ENCODE peak calls at places on chromosome 15, in four cellular contexts. One of them, this sample, is unnamed. For H3K4me1, the result is how much of the 10 kb centered on the place peaks cover.

GRCh38 chr15:72970965-72971746 is 81.1 kb upstream of the NEO1 start:
- DNase-seq in right cardiac atrium: no peak
- DNase-seq in naive thymus-derived CD4-positive, alpha-beta T cell: no peak
- DNase-seq in psoas muscle: no peak
- DNase-seq in this sample: no peak

GRCh38 chr15:52783929-52784798 is 6.0 kb downstream of the ONECUT1 start:
- DNase-seq in right cardiac atrium: peak
- DNase-seq in naive thymus-derived CD4-positive, alpha-beta T cell: no peak
- DNase-seq in psoas muscle: no peak
- DNase-seq in this sample: no peak

GRCh38 chr15:51401872-51402517 is 60.5 kb downstream of the GLDN start:
- DNase-seq in right cardiac atrium: peak
- DNase-seq in naive thymus-derived CD4-positive, alpha-beta T cell: no peak
- DNase-seq in psoas muscle: no peak
- DNase-seq in this sample: peak

GRCh38 chr15:57732526-57733331 is 26.2 kb downstream of the POLR2M start:
- DNase-seq in right cardiac atrium: peak
- DNase-seq in naive thymus-derived CD4-positive, alpha-beta T cell: peak
- DNase-seq in psoas muscle: no peak
- DNase-seq in this sample: peak

GRCh38 chr15:87631093-87631492 is 625.4 kb downstream of the NTRK3 start:
- DNase-seq in right cardiac atrium: no peak
- DNase-seq in naive thymus-derived CD4-positive, alpha-beta T cell: no peak
- DNase-seq in psoas muscle: no peak
- DNase-seq in this sample: no peak

GRCh38 chr15:75143738-75144334 is 57.8 kb upstream of the C15orf39 start:
- DNase-seq in right cardiac atrium: no peak
- DNase-seq in naive thymus-derived CD4-positive, alpha-beta T cell: peak
- DNase-seq in psoas muscle: no peak
- DNase-seq in this sample: no peak

GRCh38 chr15:100596792-100597191 is 5.2 kb downstream of the LINS1 start:
- DNase-seq in right cardiac atrium: no peak
- DNase-seq in naive thymus-derived CD4-positive, alpha-beta T cell: peak
- DNase-seq in psoas muscle: no peak
- DNase-seq in this sample: no peak

GRCh38 chr15:57591237-57591821 is 375 bp upstream of the MYZAP start:
- DNase-seq in right cardiac atrium: no peak
- DNase-seq in naive thymus-derived CD4-positive, alpha-beta T cell: no peak
- DNase-seq in psoas muscle: no peak
- DNase-seq in this sample: no peak

GRCh38 chr15:47736123-47736786 is 18.9 kb downstream of the SEMA6D start:
- DNase-seq in right cardiac atrium: no peak
- DNase-seq in naive thymus-derived CD4-positive, alpha-beta T cell: no peak
- DNase-seq in psoas muscle: no peak
- DNase-seq in this sample: no peak

GRCh38 chr15:25863067-25863967 is at the start of gene ATP10A:
- DNase-seq in right cardiac atrium: peak
- DNase-seq in naive thymus-derived CD4-positive, alpha-beta T cell: peak
- DNase-seq in psoas muscle: peak
- DNase-seq in this sample: no peak

GRCh38 chr15:73927476-73928240 is 1.4 kb downstream of the LOXL1 start:
- DNase-seq in right cardiac atrium: peak
- DNase-seq in naive thymus-derived CD4-positive, alpha-beta T cell: peak
- DNase-seq in psoas muscle: peak
- DNase-seq in this sample: no peak

GRCh38 chr15:96348112-96349027 is 17.9 kb downstream of the NR2F2 start:
- DNase-seq in right cardiac atrium: peak
- DNase-seq in naive thymus-derived CD4-positive, alpha-beta T cell: no peak
- DNase-seq in psoas muscle: no peak
- DNase-seq in this sample: no peak

GRCh38 chr15:66830358-66830757 is 128.3 kb downstream of the SMAD6 start:
- DNase-seq in right cardiac atrium: peak
- DNase-seq in naive thymus-derived CD4-positive, alpha-beta T cell: no peak
- DNase-seq in psoas muscle: no peak
- DNase-seq in this sample: no peak

GRCh38 chr15:31457631-31458526 is 131.2 kb downstream of the KLF13 start:
- DNase-seq in right cardiac atrium: no peak
- DNase-seq in naive thymus-derived CD4-positive, alpha-beta T cell: no peak
- DNase-seq in psoas muscle: no peak
- DNase-seq in this sample: no peak

GRCh38 chr15:27046891-27047290 is 75.9 kb downstream of the GABRG3 start:
- DNase-seq in right cardiac atrium: no peak
- DNase-seq in naive thymus-derived CD4-positive, alpha-beta T cell: no peak
- DNase-seq in psoas muscle: no peak
- DNase-seq in this sample: no peak

GRCh38 chr15:73483053-73483452 is 40.1 kb downstream of the REC114 start:
- DNase-seq in right cardiac atrium: no peak
- DNase-seq in naive thymus-derived CD4-positive, alpha-beta T cell: no peak
- DNase-seq in psoas muscle: no peak
- DNase-seq in this sample: no peak

GRCh38 chr15:82045179-82045891 is 483 bp downstream of the MEX3B start:
- DNase-seq in right cardiac atrium: peak
- DNase-seq in naive thymus-derived CD4-positive, alpha-beta T cell: peak
- DNase-seq in psoas muscle: peak
- DNase-seq in this sample: no peak

GRCh38 chr15:100573526-100573925 is 28.5 kb downstream of the LINS1 start:
- DNase-seq in right cardiac atrium: no peak
- DNase-seq in naive thymus-derived CD4-positive, alpha-beta T cell: no peak
- DNase-seq in psoas muscle: no peak
- DNase-seq in this sample: no peak

GRCh38 chr15:76983588-76984379 is 11.1 kb upstream of the PSTPIP1 start:
- DNase-seq in right cardiac atrium: no peak
- DNase-seq in naive thymus-derived CD4-positive, alpha-beta T cell: no peak
- DNase-seq in psoas muscle: no peak
- DNase-seq in this sample: no peak

GRCh38 chr15:38706956-38707355 is 142.3 kb upstream of the RASGRP1 start:
- DNase-seq in right cardiac atrium: no peak
- DNase-seq in naive thymus-derived CD4-positive, alpha-beta T cell: no peak
- DNase-seq in psoas muscle: no peak
- DNase-seq in this sample: no peak

GRCh38 chr15:83657549-83657948 is 3.6 kb downstream of the ADAMTSL3 start:
- DNase-seq in right cardiac atrium: no peak
- DNase-seq in naive thymus-derived CD4-positive, alpha-beta T cell: no peak
- DNase-seq in psoas muscle: no peak
- DNase-seq in this sample: no peak

GRCh38 chr15:92079647-92080255 is 226.2 kb downstream of the SLCO3A1 start:
- DNase-seq in right cardiac atrium: no peak
- DNase-seq in naive thymus-derived CD4-positive, alpha-beta T cell: no peak
- DNase-seq in psoas muscle: no peak
- DNase-seq in this sample: no peak

GRCh38 chr15:98120561-98120960 is 160.1 kb downstream of the ARRDC4 start:
- DNase-seq in right cardiac atrium: no peak
- DNase-seq in naive thymus-derived CD4-positive, alpha-beta T cell: no peak
- DNase-seq in psoas muscle: no peak
- DNase-seq in this sample: no peak

DNA sequence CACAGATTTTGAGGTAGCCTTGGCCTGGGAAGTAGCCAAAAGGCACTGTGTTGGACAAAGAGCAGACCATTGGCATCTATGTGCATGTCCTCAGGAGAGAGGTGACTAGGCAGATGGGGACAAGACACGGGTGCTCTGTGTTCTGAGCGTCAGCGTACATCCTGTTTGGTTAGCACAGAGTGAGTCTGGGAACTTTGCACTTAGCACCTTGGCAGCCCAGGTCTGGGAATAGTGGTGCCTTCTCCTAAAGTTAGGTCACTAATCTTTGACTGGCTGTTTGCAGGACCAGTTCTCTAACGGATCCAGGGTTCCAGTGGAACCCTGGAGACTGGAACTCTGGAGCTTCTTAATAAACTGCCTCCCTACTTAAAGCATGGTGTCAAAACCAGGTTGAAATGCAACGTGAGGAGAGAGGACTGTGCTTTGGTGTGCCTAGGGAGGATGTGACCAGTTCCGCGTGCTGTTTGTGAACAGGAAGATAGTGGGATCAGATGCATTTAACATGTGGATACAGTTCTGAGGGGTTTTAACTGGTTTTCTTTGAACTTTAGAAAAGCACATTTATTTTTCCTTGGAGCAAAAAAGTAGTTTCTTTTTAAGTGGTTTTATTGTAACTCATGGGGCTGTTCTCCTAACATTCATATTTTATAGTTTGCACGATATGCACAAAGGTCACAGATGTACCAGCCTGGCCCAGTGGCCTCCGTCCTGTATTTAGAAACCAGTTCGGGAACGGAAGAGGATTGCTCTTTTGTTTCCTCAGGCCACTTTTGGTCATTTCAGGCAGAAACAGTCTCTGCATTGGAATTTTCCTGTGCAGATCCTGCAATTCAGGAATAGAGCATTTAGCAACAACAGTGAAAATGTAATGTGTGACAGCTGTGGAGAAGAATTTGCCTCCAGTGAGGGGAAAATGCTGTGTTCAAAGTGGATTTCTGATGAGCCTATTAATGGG is 48.8 kb downstream of the ABHD2 start:
- DNase-seq in right cardiac atrium: no peak
- DNase-seq in naive thymus-derived CD4-positive, alpha-beta T cell: peak
- DNase-seq in psoas muscle: peak
- DNase-seq in this sample: no peak
- H3K4me1 ChIP-seq in right cardiac atrium: under half
- H3K4me1 ChIP-seq in naive thymus-derived CD4-positive, alpha-beta T cell: under half
- H3K4me1 ChIP-seq in psoas muscle: half or more
- H3K4me1 ChIP-seq in this sample: half or more

DNA sequence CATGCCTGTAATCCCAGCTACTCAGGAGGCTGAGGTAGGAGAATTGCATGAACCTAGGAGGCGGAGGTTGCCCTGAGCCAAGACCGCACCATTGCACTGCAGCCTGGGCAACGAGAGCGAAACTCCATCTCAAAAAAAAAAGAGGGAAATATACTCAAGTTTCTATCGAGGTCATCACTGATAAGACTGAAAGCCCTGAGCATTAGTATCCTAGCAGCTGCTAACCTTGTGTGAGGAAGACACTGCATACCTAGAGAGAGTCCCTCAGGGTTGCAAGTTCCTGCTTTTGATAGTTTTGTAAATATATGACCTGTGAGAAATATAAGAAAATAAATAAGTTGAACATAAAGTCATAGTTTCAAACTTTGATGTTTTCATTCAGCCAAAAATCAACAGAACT is 20.0 kb upstream of the USP3 start:
- DNase-seq in right cardiac atrium: no peak
- DNase-seq in naive thymus-derived CD4-positive, alpha-beta T cell: no peak
- DNase-seq in psoas muscle: no peak
- DNase-seq in this sample: no peak
- H3K4me1 ChIP-seq in right cardiac atrium: under half
- H3K4me1 ChIP-seq in naive thymus-derived CD4-positive, alpha-beta T cell: half or more
- H3K4me1 ChIP-seq in psoas muscle: under half
- H3K4me1 ChIP-seq in this sample: under half

GRCh38 chr15:43103939-43104338 is 1.9 kb downstream of the UBR1 start:
- DNase-seq in right cardiac atrium: no peak
- DNase-seq in naive thymus-derived CD4-positive, alpha-beta T cell: no peak
- DNase-seq in psoas muscle: no peak
- DNase-seq in this sample: no peak

GRCh38 chr15:43104426-43104825 is 1.4 kb downstream of the UBR1 start:
- DNase-seq in right cardiac atrium: no peak
- DNase-seq in naive thymus-derived CD4-positive, alpha-beta T cell: no peak
- DNase-seq in psoas muscle: no peak
- DNase-seq in this sample: no peak

GRCh38 chr15:43102181-43102580 is 3.7 kb downstream of the UBR1 start:
- DNase-seq in right cardiac atrium: no peak
- DNase-seq in naive thymus-derived CD4-positive, alpha-beta T cell: no peak
- DNase-seq in psoas muscle: no peak
- DNase-seq in this sample: no peak

GRCh38 chr15:43099105-43099845 is 6.6 kb downstream of the UBR1 start:
- DNase-seq in right cardiac atrium: no peak
- DNase-seq in naive thymus-derived CD4-positive, alpha-beta T cell: no peak
- DNase-seq in psoas muscle: no peak
- DNase-seq in this sample: no peak

GRCh38 chr15:43100971-43101370 is 4.9 kb downstream of the UBR1 start:
- DNase-seq in right cardiac atrium: no peak
- DNase-seq in naive thymus-derived CD4-positive, alpha-beta T cell: no peak
- DNase-seq in psoas muscle: no peak
- DNase-seq in this sample: no peak
- H3K4me1 ChIP-seq in right cardiac atrium: under half
- H3K4me1 ChIP-seq in naive thymus-derived CD4-positive, alpha-beta T cell: under half
- H3K4me1 ChIP-seq in psoas muscle: under half
- H3K4me1 ChIP-seq in this sample: under half

GRCh38 chr15:90101969-90102890 is at the start of gene IDH2:
- DNase-seq in right cardiac atrium: peak
- DNase-seq in naive thymus-derived CD4-positive, alpha-beta T cell: peak
- DNase-seq in psoas muscle: peak
- DNase-seq in this sample: no peak

GRCh38 chr15:90105521-90105920 is 3.3 kb upstream of the IDH2 start:
- DNase-seq in right cardiac atrium: no peak
- DNase-seq in naive thymus-derived CD4-positive, alpha-beta T cell: no peak
- DNase-seq in psoas muscle: no peak
- DNase-seq in this sample: no peak

GRCh38 chr15:90104551-90104950 is 2.3 kb upstream of the IDH2 start:
- DNase-seq in right cardiac atrium: no peak
- DNase-seq in naive thymus-derived CD4-positive, alpha-beta T cell: no peak
- DNase-seq in psoas muscle: peak
- DNase-seq in this sample: no peak

GRCh38 chr15:90101130-90101968 is 919 bp downstream of the IDH2 start:
- DNase-seq in right cardiac atrium: peak
- DNase-seq in naive thymus-derived CD4-positive, alpha-beta T cell: peak
- DNase-seq in psoas muscle: peak
- DNase-seq in this sample: no peak

GRCh38 chr15:90103669-90104329 is 1.5 kb upstream of the IDH2 start:
- DNase-seq in right cardiac atrium: no peak
- DNase-seq in naive thymus-derived CD4-positive, alpha-beta T cell: no peak
- DNase-seq in psoas muscle: peak
- DNase-seq in this sample: no peak
- H3K4me1 ChIP-seq in right cardiac atrium: under half
- H3K4me1 ChIP-seq in naive thymus-derived CD4-positive, alpha-beta T cell: under half
- H3K4me1 ChIP-seq in psoas muscle: half or more
- H3K4me1 ChIP-seq in this sample: half or more

GRCh38 chr15:69413822-69414701 is at the start of gene KIF23:
- DNase-seq in right cardiac atrium: peak
- DNase-seq in naive thymus-derived CD4-positive, alpha-beta T cell: peak
- DNase-seq in psoas muscle: peak
- DNase-seq in this sample: peak
- H3K4me1 ChIP-seq in right cardiac atrium: under half
- H3K4me1 ChIP-seq in naive thymus-derived CD4-positive, alpha-beta T cell: under half
- H3K4me1 ChIP-seq in psoas muscle: under half
- H3K4me1 ChIP-seq in this sample: under half

GRCh38 chr15:33309602-33310276 is 1.0 kb upstream of the RYR3 start:
- DNase-seq in right cardiac atrium: no peak
- DNase-seq in naive thymus-derived CD4-positive, alpha-beta T cell: no peak
- DNase-seq in psoas muscle: no peak
- DNase-seq in this sample: peak
- H3K4me1 ChIP-seq in right cardiac atrium: under half
- H3K4me1 ChIP-seq in naive thymus-derived CD4-positive, alpha-beta T cell: under half
- H3K4me1 ChIP-seq in psoas muscle: under half
- H3K4me1 ChIP-seq in this sample: under half

GRCh38 chr15:85558747-85559327 is 178.4 kb downstream of the AKAP13 start:
- DNase-seq in right cardiac atrium: no peak
- DNase-seq in naive thymus-derived CD4-positive, alpha-beta T cell: no peak
- DNase-seq in psoas muscle: no peak
- DNase-seq in this sample: no peak
- H3K4me1 ChIP-seq in right cardiac atrium: under half
- H3K4me1 ChIP-seq in naive thymus-derived CD4-positive, alpha-beta T cell: under half
- H3K4me1 ChIP-seq in psoas muscle: under half
- H3K4me1 ChIP-seq in this sample: under half

GRCh38 chr15:60580068-60580467 is 101.1 kb upstream of the ICE2 start:
- DNase-seq in right cardiac atrium: no peak
- DNase-seq in naive thymus-derived CD4-positive, alpha-beta T cell: peak
- DNase-seq in psoas muscle: no peak
- DNase-seq in this sample: no peak
- H3K4me1 ChIP-seq in right cardiac atrium: under half
- H3K4me1 ChIP-seq in naive thymus-derived CD4-positive, alpha-beta T cell: half or more
- H3K4me1 ChIP-seq in psoas muscle: half or more
- H3K4me1 ChIP-seq in this sample: half or more